ENCODE peak calls at places on chromosomes 16 and 17, in ten cellular contexts. Z is endothelial cell of umbilical vein, X is A549, O is ovary, K is transverse colon, P is suprapubic skin, W is upper lobe of left lung, D is adrenal gland, E is stomach, F is Peyer's patch. H is an unnamed sample.

GRCh38 chr16:84501077-84501735 is 3.3 kb downstream of the MEAK7 start:
- DNase-seq in Z (no peak), X (peak; percentile 76), O (peak; percentile 26), K (peak; percentile 27), P (no peak), W (no peak), D (no peak), E (no peak), F (peak; percentile 77), H (no peak)

GRCh38 chr17:72489273-72489641 is 368.4 kb downstream of the SOX9 start:
- DNase-seq in Z (no peak), X (no peak), O (no peak), K (peak; percentile 60), P (no peak), W (no peak), D (no peak), E (no peak), F (no peak), H (no peak)

GRCh38 chr17:15946611-15947120 is 1.7 kb downstream of the ADORA2B start:
- DNase-seq in Z (peak; percentile 15), X (no peak), O (no peak), K (peak; percentile 47), P (no peak), W (peak; percentile 10), D (peak; percentile 13), E (no peak), F (no peak), H (no peak)

GRCh38 chr16:149024-149675 is 3.3 kb upstream of the HBZ start:
- DNase-seq in Z (no peak), X (no peak), O (no peak), K (no peak), P (no peak), W (no peak), D (no peak), E (no peak), F (no peak), H (no peak)

GRCh38 chr17:31489295-31490018 is 98.0 kb downstream of the RAB11FIP4 start:
- DNase-seq in Z (no peak), X (no peak), O (peak; percentile 38), K (peak; percentile 89), P (no peak), W (peak; percentile 67), D (no peak), E (peak; percentile 92), F (peak; percentile 92), H (no peak)

GRCh38 chr16:20611350-20611902 is 35.3 kb upstream of the ACSM2B start:
- DNase-seq in Z (no peak), X (no peak), O (no peak), K (no peak), P (no peak), W (peak; percentile 40), D (peak; percentile 42), E (peak; percentile 84), F (no peak), H (no peak)

GRCh38 chr16:4324871-4325740 is 9.2 kb downstream of the GLIS2 start:
- DNase-seq in Z (no peak), X (no peak), O (peak; percentile 42), K (no peak), P (no peak), W (no peak), D (no peak), E (no peak), F (no peak), H (no peak)

GRCh38 chr16:12123462-12123861 is 146.9 kb downstream of the SNX29 start:
- DNase-seq in Z (no peak), X (no peak), O (no peak), K (no peak), P (no peak), W (no peak), D (no peak), E (no peak), F (no peak), H (no peak)

GRCh38 chr16:1089822-1090619 is 6.0 kb downstream of the C1QTNF8 start:
- DNase-seq in Z (no peak), X (peak; percentile 72), O (no peak), K (peak; percentile 93), P (no peak), W (no peak), D (peak; percentile 58), E (peak; percentile 78), F (peak; percentile 93), H (no peak)

GRCh38 chr17:19513897-19514488 is 19.7 kb upstream of the SLC47A1 start:
- DNase-seq in Z (peak; percentile 73), X (peak; percentile 72), O (peak; percentile 76), K (peak; percentile 75), P (peak; percentile 84), W (no peak), D (peak; percentile 79), E (peak; percentile 74), F (peak; percentile 86), H (peak; percentile 93)

GRCh38 chr17:57357392-57357784 is 101.1 kb downstream of the MSI2 start:
- DNase-seq in Z (no peak), X (no peak), O (peak; percentile 55), K (peak; percentile 53), P (no peak), W (no peak), D (peak; percentile 95), E (peak; percentile 91), F (no peak), H (no peak)

GRCh38 chr16:80994451-80994850 is 12.2 kb downstream of the CMC2 start:
- DNase-seq in Z (no peak), X (no peak), O (no peak), K (no peak), P (no peak), W (no peak), D (no peak), E (no peak), F (no peak), H (no peak)

GRCh38 chr16:80997964-80998620 is 8.6 kb downstream of the CMC2 start:
- DNase-seq in Z (no peak), X (no peak), O (no peak), K (no peak), P (no peak), W (no peak), D (peak; percentile 12), E (no peak), F (no peak), H (no peak)

GRCh38 chr16:80997139-80997798 is 9.4 kb downstream of the CMC2 start:
- DNase-seq in Z (peak; percentile 54), X (peak; percentile 65), O (no peak), K (no peak), P (no peak), W (no peak), D (no peak), E (no peak), F (no peak), H (no peak)

GRCh38 chr16:80993293-80993691 is 13.4 kb downstream of the CMC2 start:
- DNase-seq in Z (peak; percentile 69), X (no peak), O (no peak), K (no peak), P (no peak), W (no peak), D (peak; percentile 65), E (peak; percentile 47), F (no peak), H (no peak)

GRCh38 chr16:80996688-80997138 is 10.0 kb downstream of the CMC2 start:
- DNase-seq in Z (peak; percentile 29), X (no peak), O (no peak), K (no peak), P (no peak), W (no peak), D (no peak), E (no peak), F (no peak), H (no peak)
- TF ChIP-seq POLR2A in Z (no peak), X (no peak), O (no peak), K (no peak), P (no peak), W (no peak), D (no peak), E (no peak), F (no peak), H (no peak)

GRCh38 chr17:45915263-45915662 is 20.9 kb downstream of the MAPT start:
- DNase-seq in Z (no peak), X (no peak), O (no peak), K (no peak), P (no peak), W (no peak), D (no peak), E (no peak), F (no peak), H (no peak)
- TF ChIP-seq POLR2A in Z (no peak), X (no peak), O (no peak), K (no peak), P (no peak), W (no peak), D (no peak), E (no peak), F (no peak), H (no peak)

GRCh38 chr16:57446530-57447141 is 549 bp downstream of the CIAPIN1 start:
- DNase-seq in Z (peak; percentile 43), X (peak; percentile 35), O (no peak), K (peak; percentile 31), P (no peak), W (no peak), D (peak; percentile 75), E (peak; percentile 34), F (peak; percentile 54), H (peak; percentile 88)
- TF ChIP-seq POLR2A in Z (no peak), X (no peak), O (no peak), K (no peak), P (no peak), W (no peak), D (no peak), E (no peak), F (no peak), H (no peak)

GRCh38 chr17:68460096-68460495 is 2.8 kb upstream of the WIPI1 start:
- DNase-seq in Z (no peak), X (no peak), O (no peak), K (no peak), P (no peak), W (no peak), D (no peak), E (no peak), F (no peak), H (no peak)

GRCh38 chr17:68461122-68461539 is 3.8 kb upstream of the WIPI1 start:
- DNase-seq in Z (no peak), X (no peak), O (no peak), K (no peak), P (no peak), W (no peak), D (no peak), E (no peak), F (no peak), H (no peak)

GRCh38 chr17:68460715-68461114 is 3.4 kb upstream of the WIPI1 start:
- DNase-seq in Z (no peak), X (no peak), O (no peak), K (no peak), P (no peak), W (no peak), D (no peak), E (no peak), F (no peak), H (no peak)

GRCh38 chr17:68462381-68463210 is 5.3 kb upstream of the WIPI1 start:
- DNase-seq in Z (peak; percentile 83), X (peak; percentile 84), O (peak; percentile 63), K (peak; percentile 73), P (no peak), W (no peak), D (peak; percentile 79), E (peak; percentile 77), F (peak; percentile 86), H (peak; percentile 89)

DNA sequence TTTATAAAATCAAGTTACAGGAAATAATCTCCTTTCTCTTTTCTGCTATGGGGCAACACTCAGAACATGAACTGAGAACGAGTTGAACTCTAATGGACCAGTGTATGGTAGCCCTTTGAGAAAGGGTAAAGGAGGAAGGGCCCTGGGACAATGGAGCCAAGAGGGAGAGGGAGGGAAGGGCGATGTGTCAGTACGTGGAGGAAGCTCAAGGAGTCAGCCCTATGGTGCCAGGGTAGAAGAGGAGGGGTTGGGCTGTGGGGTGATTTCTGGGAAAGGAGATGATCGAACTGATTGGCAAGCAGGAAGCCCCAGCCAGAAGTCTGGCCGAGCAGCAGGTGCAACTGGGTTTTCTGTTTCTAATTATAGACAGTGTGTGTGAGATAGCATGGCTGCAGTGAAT is 4.3 kb upstream of the WIPI1 start:
- DNase-seq in Z (peak; percentile 35), X (no peak), O (no peak), K (peak; percentile 38), P (no peak), W (no peak), D (peak; percentile 60), E (peak; percentile 45), F (no peak), H (no peak)
- TF ChIP-seq POLR2A in Z (no peak), X (no peak), O (no peak), K (no peak), P (no peak), W (no peak), D (no peak), E (no peak), F (no peak), H (no peak)

H was measured in lower leg skin.